ENCODE peak calls at places on chromosomes 12 and 14, in five cellular contexts. H, V, C, W and K are unnamed samples.

GRCh38 chr14:73422515-73422914 is 35.8 kb downstream of the NUMB start:
- DNase-seq in W (no peak), C (no peak), H (no peak), V (no peak), K (no peak)

GRCh38 chr12:93315907-93316622 is 61.7 kb upstream of the NUDT4 start:
- DNase-seq in V (peak; percentile 19), C (no peak), H (no peak), W (no peak), K (no peak)

GRCh38 chr14:91872011-91872476 is 4.7 kb upstream of the TC2N start:
- DNase-seq in W (no peak), V (no peak), C (no peak), H (no peak), K (no peak)

GRCh38 chr12:95548056-95548538 is 3.2 kb downstream of the USP44 start:
- DNase-seq in W (peak; percentile 80), V (peak; percentile 48), C (peak; percentile 59), H (peak; percentile 81), K (peak; percentile 69)

GRCh38 chr12:66623455-66623854 is 55.4 kb downstream of the GRIP1 start:
- DNase-seq in H (no peak), V (no peak), C (no peak), W (no peak), K (no peak)

GRCh38 chr14:95496690-95497241 is 19.7 kb downstream of the SYNE3 start:
- DNase-seq in V (no peak), C (no peak), H (peak; percentile 52), W (no peak), K (peak; percentile 59)

GRCh38 chr12:113740699-113741098 is 225.4 kb downstream of the RBM19 start:
- DNase-seq in V (no peak), C (no peak), H (no peak), W (no peak), K (no peak)

GRCh38 chr14:68399971-68400370 is 392.9 kb downstream of the ZFP36L1 start:
- DNase-seq in V (no peak), W (no peak), C (no peak), H (no peak), K (no peak)

GRCh38 chr14:78202976-78203375 is 32.8 kb downstream of the NRXN3 start:
- DNase-seq in W (no peak), V (no peak), H (no peak), C (peak; percentile 95), K (no peak)

GRCh38 chr14:103736546-103737431 is 21.2 kb downstream of the ZFYVE21 start:
- DNase-seq in W (no peak), V (peak; percentile 77), H (peak; percentile 52), C (peak; percentile 43), K (no peak)

GRCh38 chr12:65666876-65667275 is 157.4 kb upstream of the HMGA2 start:
- DNase-seq in C (no peak), H (no peak), W (no peak), V (no peak), K (no peak)

GRCh38 chr14:22733829-22734228 is 32.7 kb upstream of the OXA1L start:
- DNase-seq in W (no peak), H (no peak), V (no peak), C (no peak), K (no peak)

GRCh38 chr14:59463773-59464650 is 1.2 kb downstream of the GPR135 start:
- DNase-seq in C (no peak), V (peak; percentile 31), H (peak; percentile 81), W (peak; percentile 81), K (peak; percentile 74)

GRCh38 chr14:34120185-34120977 is 169.5 kb upstream of the EGLN3 start:
- DNase-seq in V (no peak), W (no peak), H (no peak), C (no peak), K (no peak)

GRCh38 chr12:12128665-12129064 is 57.9 kb downstream of the BCL2L14 start:
- DNase-seq in C (no peak), W (no peak), V (no peak), H (no peak), K (no peak)

GRCh38 chr12:92561543-92561899 is 141.3 kb upstream of the PLEKHG7 start:
- DNase-seq in C (no peak), V (peak; percentile 60), W (no peak), H (no peak), K (no peak)

GRCh38 chr12:88063375-88063774 is 34.2 kb upstream of the C12orf50 start:
- DNase-seq in C (no peak), V (no peak), H (no peak), W (no peak), K (no peak)

GRCh38 chr14:85917631-85918030 is 387.7 kb downstream of the FLRT2 start:
- DNase-seq in W (no peak), H (no peak), C (no peak), V (no peak), K (no peak)
- H3K9me3 ChIP-seq in W (no peaks in the 10 kb centered on the region), H (no peaks in the 10 kb centered on the region), C (no peaks in the 10 kb centered on the region), V (no peaks in the 10 kb centered on the region), K (no peaks in the 10 kb centered on the region)

GRCh38 chr12:50220357-50221061 is 53.3 kb upstream of the CERS5 start:
- DNase-seq in C (peak; percentile 79), W (no peak), H (no peak), V (no peak), K (no peak)
- H3K4me3 ChIP-seq in C (peak overlapping the region; percentile 44), W (no peak overlapping the region), H (peak overlapping the region; percentile 96), V (no peak overlapping the region), K (peak overlapping the region; percentile 79)

DNA sequence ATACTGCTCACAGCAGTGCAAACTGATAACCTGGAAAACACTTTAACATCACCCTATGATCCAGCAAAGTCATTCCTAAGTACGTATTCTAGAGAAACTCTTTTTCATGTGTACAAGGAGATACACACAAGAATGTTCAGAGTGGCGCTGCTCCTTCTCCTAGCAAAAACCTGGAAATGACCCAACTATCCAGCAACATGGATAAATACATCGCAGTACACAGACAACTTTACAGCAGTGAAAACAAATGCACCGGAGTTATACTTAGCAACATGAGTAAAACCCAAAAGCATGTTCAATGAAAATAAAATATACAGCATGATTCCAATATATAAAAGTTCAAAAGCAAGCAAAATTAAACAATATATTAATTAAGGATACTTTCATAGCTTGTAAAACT is 18.7 kb downstream of the SART3 start:
- DNase-seq in W (no peak), H (no peak), V (no peak), C (no peak), K (no peak)
- H3K4me1 ChIP-seq in W (no peaks in the 10 kb centered on the region), H (no peaks in the 10 kb centered on the region), V (peaks cover 6% of the 10 kb centered on the region), C (peaks cover 3% of the 10 kb centered on the region), K (no peaks in the 10 kb centered on the region)

GRCh38 chr12:9143137-9143536 is 27.4 kb upstream of the A2M start:
- DNase-seq in V (no peak), H (no peak), W (no peak), C (no peak), K (no peak)
- H3K9me3 ChIP-seq in V (no peaks in the 10 kb centered on the region), H (peaks cover 4% of the 10 kb centered on the region), W (no peaks in the 10 kb centered on the region), C (no peaks in the 10 kb centered on the region), K (peaks cover 3% of the 10 kb centered on the region)

DNA sequence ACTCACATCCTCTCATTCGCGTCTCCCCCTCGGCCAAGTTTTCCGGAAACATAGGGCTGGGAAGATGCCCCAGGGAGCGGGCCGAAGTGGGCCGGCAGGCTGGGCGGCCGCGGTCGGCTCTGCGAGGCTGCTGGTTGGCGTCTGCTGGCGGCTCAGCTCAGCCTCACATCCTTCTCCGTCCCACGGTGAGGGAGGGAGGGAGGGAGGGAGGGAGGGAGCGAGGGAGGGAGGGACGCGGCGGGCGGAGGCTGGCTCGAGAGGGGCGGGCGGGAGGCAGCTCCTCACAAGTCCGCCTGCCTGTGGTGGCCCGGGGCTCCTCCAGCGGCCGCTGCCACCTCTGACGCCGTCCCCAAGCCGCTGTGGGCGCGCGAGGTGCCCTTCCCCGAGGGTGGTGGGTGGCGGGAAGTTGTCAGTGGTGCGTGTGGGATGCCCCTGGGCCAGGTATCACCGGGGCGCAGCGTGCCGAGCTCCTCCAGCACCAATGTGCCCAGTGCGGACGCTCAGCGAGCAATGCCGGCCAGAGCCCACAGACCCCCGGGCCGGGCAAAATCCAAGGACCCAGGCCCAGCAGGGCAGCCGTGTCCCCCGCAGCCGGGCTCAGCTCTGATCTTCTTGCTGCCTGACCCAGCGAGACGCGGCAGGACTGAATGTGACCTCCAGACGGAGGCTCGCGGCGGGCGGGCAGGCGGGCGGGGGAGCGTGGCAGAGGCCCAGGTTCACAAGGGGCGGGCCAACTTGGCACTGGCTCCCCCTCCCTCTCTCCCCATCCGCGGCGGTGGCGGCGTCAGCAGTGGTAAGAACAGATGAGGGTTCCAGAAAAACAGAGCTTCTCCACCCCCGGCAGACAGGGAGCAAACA is 94.0 kb downstream of the RFLNA start:
- DNase-seq in V (peak; percentile 92), W (peak; percentile 96), H (peak; percentile 97), C (no peak), K (peak; percentile 93)
- H3K4me3 ChIP-seq in V (peak overlapping the region; percentile 59), W (peak overlapping the region; percentile 49), H (peak overlapping the region; percentile 19), C (peak overlapping the region; percentile 57), K (peak overlapping the region; percentile 53)

DNA sequence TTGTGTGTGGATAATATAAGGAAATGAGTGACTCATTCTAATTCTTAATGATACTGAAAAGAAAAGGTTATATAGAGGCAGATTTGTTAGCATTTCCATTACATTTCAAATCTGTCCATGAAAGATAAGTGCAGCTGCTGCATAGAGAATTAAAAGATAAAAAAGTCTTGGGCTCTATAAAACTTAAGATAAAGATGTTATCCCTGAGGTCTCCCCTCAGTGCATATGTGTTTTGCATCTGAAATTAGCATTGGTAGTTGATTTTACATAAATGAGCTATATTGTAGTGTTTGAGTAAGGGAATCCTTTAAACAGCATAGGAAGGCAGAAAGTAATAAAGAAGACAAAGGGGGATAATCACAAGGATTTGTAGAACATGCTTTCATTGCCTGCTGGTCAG is 206.2 kb downstream of the FSCB start:
- DNase-seq in W (no peak), H (no peak), C (no peak), V (no peak), K (no peak)
- H3K4me1 ChIP-seq in W (no peaks in the 10 kb centered on the region), H (no peaks in the 10 kb centered on the region), C (no peaks in the 10 kb centered on the region), V (no peaks in the 10 kb centered on the region), K (no peaks in the 10 kb centered on the region)